ENCODE peak calls at places on chromosome 3, in nine cellular contexts. J is stimulated activated CD8-positive, alpha-beta memory T cell treated with anti-CD3 and anti-CD28 coated beads, Interleukin-4, amount 100 ng/mL, for 4 hours; O is activated naive CD4-positive, alpha-beta T cell; C is HFFc6; R is COR-L47; H is stimulated activated CD4-positive, alpha-beta T cell treated with anti-CD3 and anti-CD28 coated beads, TNF-alpha, amount 100 ng/mL, for 1 hour; A is hypothalamus; W is naive thymus-derived CD8-positive, alpha-beta T cell; S is MM.1S. D is an unnamed sample.

GRCh38 chr3:61796088-61796680 is 234.8 kb downstream of the PTPRG start:
- DNase-seq in J (no peak), O (no peak), C (no peak), R (no peak), H (no peak), A (no peak), W (no peak), S (no peak), D (no peak)

GRCh38 chr3:197490659-197491058 is 65.1 kb downstream of the BDH1 start:
- DNase-seq in J (no peak), O (no peak), C (no peak), R (no peak), H (no peak), A (no peak), W (no peak), S (no peak), D (no peak)

GRCh38 chr3:124563376-124563775 is 166.9 kb upstream of the UMPS start:
- DNase-seq in J (no peak), O (no peak), C (peak), R (no peak), H (no peak), A (no peak), W (no peak), S (no peak), D (no peak)

GRCh38 chr3:152284906-152285305 is 16.2 kb downstream of the MBNL1 start:
- DNase-seq in J (no peak), O (no peak), C (no peak), R (no peak), H (no peak), A (no peak), W (no peak), S (no peak), D (no peak)

GRCh38 chr3:155956508-155957411 is 86.3 kb downstream of the GMPS start:
- DNase-seq in J (no peak), O (no peak), C (no peak), R (no peak), H (no peak), A (no peak), W (no peak), S (no peak), D (no peak)

GRCh38 chr3:53375019-53375418 is 27.7 kb upstream of the DCP1A start:
- DNase-seq in J (no peak), O (peak), C (peak), R (peak), H (peak), A (peak), W (peak), S (peak), D (peak)

GRCh38 chr3:161989012-161989411 is 492.4 kb downstream of the OTOL1 start:
- DNase-seq in J (no peak), O (no peak), C (no peak), R (no peak), H (no peak), A (no peak), W (no peak), S (no peak), D (no peak)

GRCh38 chr3:141825216-141826011 is 51.0 kb upstream of the ATP1B3 start:
- DNase-seq in J (no peak), O (no peak), C (no peak), R (no peak), H (no peak), A (no peak), W (no peak), S (no peak), D (no peak)

GRCh38 chr3:150097588-150097890 is 126.8 kb upstream of the PFN2 start:
- DNase-seq in J (no peak), O (no peak), C (peak), R (no peak), H (no peak), A (no peak), W (no peak), S (no peak), D (no peak)

GRCh38 chr3:139481116-139481515 is 4.8 kb upstream of the RBP2 start:
- DNase-seq in J (no peak), O (no peak), C (no peak), R (no peak), H (no peak), A (no peak), W (no peak), S (no peak), D (no peak)

GRCh38 chr3:36317915-36318314 is 62.4 kb upstream of the STAC start:
- DNase-seq in J (no peak), O (no peak), C (no peak), R (no peak), H (no peak), A (no peak), W (no peak), S (no peak), D (no peak)

GRCh38 chr3:103794656-103795055 is 1359.8 kb downstream of the ZPLD1 start:
- DNase-seq in J (no peak), O (no peak), C (no peak), R (peak), H (no peak), A (no peak), W (no peak), S (no peak), D (no peak)

D was measured in AG09319.